ENCODE peak calls at places on chromosomes 16 and 17, in four cellular contexts. S is A549, R is ovary, E is H1. X is an unnamed sample.

GRCh38 chr17:45370949-45371413 is 54.2 kb upstream of the MAP3K14 start:
- DNase-seq in S (peak; percentile 79), R (no peak), E (no peak), X (peak; percentile 62)

GRCh38 chr17:48726916-48727286 is 1.6 kb downstream of the HOXB13 start:
- DNase-seq in S (no peak), R (no peak), E (no peak), X (no peak)

GRCh38 chr16:48914070-48914469 is 304.1 kb upstream of the N4BP1 start:
- DNase-seq in S (no peak), R (no peak), E (no peak), X (no peak)

GRCh38 chr16:87628940-87629339 is 26.6 kb downstream of the JPH3 start:
- DNase-seq in S (peak; percentile 63), R (no peak), E (no peak), X (no peak)

GRCh38 chr16:22369221-22369811 is 5.1 kb downstream of the CDR2 start:
- DNase-seq in S (peak; percentile 40), R (no peak), E (no peak), X (no peak)

GRCh38 chr16:86928517-86929148 is 350.3 kb downstream of the FOXL1 start:
- DNase-seq in S (no peak), R (no peak), E (no peak), X (no peak)

GRCh38 chr17:48046296-48046695 is 1.9 kb upstream of the NFE2L1 start:
- DNase-seq in S (no peak), R (no peak), E (no peak), X (no peak)

GRCh38 chr16:64051826-64052225 is 1070.0 kb downstream of the CDH11 start:
- DNase-seq in S (no peak), R (no peak), E (no peak), X (no peak)

GRCh38 chr17:69250641-69251040 is 22.0 kb upstream of the ABCA10 start:
- DNase-seq in S (no peak), R (no peak), E (no peak), X (no peak)

GRCh38 chr17:6996256-6997111 is 635 bp downstream of the ALOX12 start:
- DNase-seq in S (no peak), R (no peak), E (no peak), X (no peak)

GRCh38 chr17:15946611-15947120 is 1.7 kb downstream of the ADORA2B start:
- DNase-seq in S (no peak), R (no peak), E (no peak), X (no peak)

GRCh38 chr16:24846548-24847357 is 990 bp downstream of the SLC5A11 start:
- DNase-seq in S (no peak), R (no peak), E (no peak), X (no peak)

GRCh38 chr16:50702725-50703124 is 9.3 kb downstream of the NOD2 start:
- DNase-seq in S (no peak), R (no peak), E (no peak), X (no peak)

GRCh38 chr16:4775005-4775404 is 8.0 kb upstream of the ZNF500 start:
- DNase-seq in S (no peak), R (no peak), E (no peak), X (no peak)
- H3K9me3 ChIP-seq in S (no peaks in the 10 kb centered on the region), R (no peaks in the 10 kb centered on the region), E (no peaks in the 10 kb centered on the region), X (no peaks in the 10 kb centered on the region)

GRCh38 chr16:30335598-30336474 is 19.3 kb downstream of the CD2BP2 start:
- DNase-seq in S (no peak), R (peak; percentile 63), E (no peak), X (peak; percentile 91)
- TF ChIP-seq EP300 in S (no peak), R (no peak), E (no peak), X (no peak)

GRCh38 chr16:69756705-69757104 is 2.0 kb upstream of the NOB1 start:
- DNase-seq in S (no peak), R (no peak), E (no peak), X (no peak)
- H3K9me3 ChIP-seq in S (no peaks in the 10 kb centered on the region), R (no peaks in the 10 kb centered on the region), E (no peaks in the 10 kb centered on the region), X (no peaks in the 10 kb centered on the region)

DNA sequence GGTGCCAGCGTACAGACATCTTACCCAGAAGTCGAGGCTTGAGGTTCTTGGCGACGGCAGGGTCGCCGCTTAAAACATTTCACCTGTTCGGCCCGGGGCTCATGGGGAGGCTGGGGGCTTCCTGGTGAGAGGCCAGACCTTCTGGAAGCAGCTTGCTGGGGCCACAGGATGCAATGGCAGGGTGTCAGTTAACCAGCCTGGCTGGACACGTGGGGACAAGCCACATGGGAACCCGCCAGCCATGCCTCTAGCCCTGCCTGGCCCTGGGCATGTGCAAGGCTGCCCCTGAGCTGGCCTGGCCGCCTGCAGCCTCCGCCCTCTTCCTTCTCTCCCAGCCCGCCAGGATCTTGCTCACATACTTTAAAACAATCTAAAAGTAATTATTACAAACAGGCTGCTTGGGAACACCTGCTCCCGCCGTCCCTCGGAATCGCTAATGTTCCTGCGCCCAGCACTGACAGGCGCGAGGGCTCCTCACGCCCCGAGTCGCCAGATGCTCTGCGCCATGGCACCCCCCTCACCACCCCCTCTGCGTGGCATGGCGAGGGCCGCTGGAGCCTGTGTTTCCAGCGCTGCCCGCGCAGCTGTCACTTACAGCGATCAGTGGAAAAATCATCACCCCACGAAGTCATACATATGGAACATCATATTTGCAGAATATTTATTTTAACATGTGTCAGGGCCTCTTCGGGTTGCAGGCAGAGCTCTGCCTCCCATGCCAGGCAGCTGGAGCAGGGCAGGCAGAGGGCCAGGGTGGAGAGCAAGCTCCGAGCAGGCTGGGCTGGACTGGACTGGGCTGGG is 188.7 kb upstream of the GSE1 start:
- DNase-seq in S (no peak), R (no peak), E (no peak), X (no peak)
- TF ChIP-seq EP300 in S (no peak), R (no peak), E (no peak), X (no peak)

GRCh38 chr16:79355600-79356358 is 244.8 kb downstream of the MAF start:
- DNase-seq in S (no peak), R (no peak), E (no peak), X (no peak)
- H3K9me3 ChIP-seq in S (no peaks in the 10 kb centered on the region), R (no peaks in the 10 kb centered on the region), E (no peaks in the 10 kb centered on the region), X (no peaks in the 10 kb centered on the region)

DNA sequence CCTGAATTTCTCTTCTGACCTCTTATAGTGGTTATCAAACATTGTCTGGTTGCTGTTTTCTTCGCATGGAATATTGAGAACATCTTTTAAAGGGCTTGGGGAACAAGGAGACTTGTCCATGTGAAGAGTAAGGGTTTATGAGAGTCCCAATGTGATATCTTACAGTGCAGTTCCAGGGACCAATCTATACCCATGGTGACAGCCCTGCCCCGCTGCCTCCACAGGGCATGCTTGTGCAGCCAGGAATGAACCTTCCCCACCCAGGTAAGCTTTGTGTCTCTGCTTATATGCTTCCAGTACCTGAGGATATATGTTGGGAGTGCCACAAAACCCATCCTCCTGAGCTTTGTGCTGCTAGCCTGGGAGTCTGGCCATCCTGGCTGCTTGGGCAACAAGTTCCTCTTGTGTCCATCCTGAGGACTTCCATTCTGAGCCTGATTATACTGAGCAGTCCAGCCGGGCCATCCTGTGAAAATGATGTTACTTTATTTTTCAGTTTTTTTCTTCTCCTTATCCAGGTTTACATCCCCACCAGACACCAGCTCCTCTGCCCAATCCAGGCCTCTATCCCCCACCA is 9.5 kb upstream of the RAPGEFL1 start:
- DNase-seq in S (no peak), R (no peak), E (no peak), X (no peak)
- TF ChIP-seq EP300 in S (no peak), R (no peak), E (no peak), X (no peak)

GRCh38 chr16:60031751-60032150 is 1297.6 kb upstream of the GOT2 start:
- DNase-seq in S (no peak), R (no peak), E (no peak), X (no peak)

GRCh38 chr16:60027351-60027750 is 1293.2 kb upstream of the GOT2 start:
- DNase-seq in S (no peak), R (no peak), E (no peak), X (no peak)
- H3K9me3 ChIP-seq in S (no peaks in the 10 kb centered on the region), R (no peaks in the 10 kb centered on the region), E (no peaks in the 10 kb centered on the region), X (no peaks in the 10 kb centered on the region)

DNA sequence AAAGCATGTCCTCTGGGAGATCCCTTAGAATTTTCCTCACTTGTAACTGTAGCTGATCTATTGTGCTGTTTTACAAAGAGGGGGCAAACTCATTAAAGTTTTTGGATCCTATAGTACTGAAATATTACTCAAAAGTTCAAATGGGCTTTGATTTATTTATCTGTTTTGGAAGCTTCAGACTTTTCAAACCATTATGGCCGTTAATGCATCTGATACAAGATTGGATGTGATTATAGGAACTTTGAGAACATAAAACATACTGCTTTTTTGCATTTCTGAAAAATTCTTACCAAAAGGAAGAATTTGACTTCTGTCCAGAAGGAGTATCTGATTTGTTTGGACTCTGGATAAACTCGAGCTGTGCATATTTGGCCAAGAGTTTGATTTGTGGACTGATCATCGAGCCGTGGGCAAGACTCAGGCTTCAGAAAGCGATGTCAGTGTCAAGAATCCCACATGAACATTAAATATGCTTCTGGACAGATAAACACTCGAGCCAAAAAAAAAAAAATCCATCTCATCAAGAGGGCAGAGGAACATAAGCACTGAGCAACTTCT is 8.2 kb upstream of the MARCHF10 start:
- DNase-seq in S (no peak), R (no peak), E (no peak), X (no peak)
- TF ChIP-seq EP300 in S (no peak), R (no peak), E (no peak), X (no peak)